ENCODE peak calls at places on chromosomes 1 and 21, in seven cellular contexts. E is effector CD8-positive, alpha-beta T cell; S is T-helper 17 cell; F is non-pigmented ciliary epithelial cell; H is cardiac septum; I is body of pancreas; G is endothelial cell. A is an unnamed sample.

GRCh38 chr1:116569776-116570357 is 959 bp downstream of the CD58 start:
- DNase-seq in E (no peak), S (peak; percentile 39), F (no peak), H (no peak), I (peak; percentile 55), G (no peak), A (no peak)

GRCh38 chr1:110190282-110190929 is 19.7 kb upstream of the KCNC4 start:
- DNase-seq in E (no peak), S (no peak), F (no peak), H (no peak), I (peak; percentile 69), G (no peak), A (no peak)

GRCh38 chr21:14452031-14452778 is 69.3 kb upstream of the HSPA13 start:
- DNase-seq in E (no peak), S (no peak), F (no peak), H (no peak), I (no peak), G (no peak), A (no peak)

GRCh38 chr1:52552236-52552504 is 722 bp downstream of the TUT4 start:
- DNase-seq in E (peak; percentile 58), S (peak; percentile 66), F (peak; percentile 19), H (no peak), I (peak; percentile 57), G (peak; percentile 33), A (no peak)

GRCh38 chr1:182110635-182111034 is 49.1 kb upstream of the ZNF648 start:
- DNase-seq in E (no peak), S (no peak), F (no peak), H (no peak), I (no peak), G (no peak), A (no peak)

GRCh38 chr1:2415337-2415736 is 3.0 kb upstream of the PEX10 start:
- DNase-seq in E (no peak), S (no peak), F (no peak), H (no peak), I (no peak), G (no peak), A (no peak)

GRCh38 chr1:172185206-172185605 is 235.3 kb upstream of the C1orf105 start:
- DNase-seq in E (no peak), S (no peak), F (no peak), H (no peak), I (no peak), G (no peak), A (no peak)

GRCh38 chr1:27575861-27576331 is 28.0 kb downstream of the AHDC1 start:
- DNase-seq in E (no peak), S (no peak), F (no peak), H (peak; percentile 91), I (peak; percentile 88), G (peak; percentile 59), A (no peak)

GRCh38 chr1:191348328-191348727 is 809.9 kb upstream of the RGS18 start:
- DNase-seq in E (no peak), S (no peak), F (no peak), H (no peak), I (no peak), G (no peak), A (no peak)

GRCh38 chr1:185035258-185035657 is 10.1 kb upstream of the RNF2 start:
- DNase-seq in E (no peak), S (no peak), F (no peak), H (no peak), I (no peak), G (no peak), A (no peak)

GRCh38 chr21:27507695-27508094 is 540.8 kb upstream of the ADAMTS5 start:
- DNase-seq in E (no peak), S (no peak), F (no peak), H (no peak), I (no peak), G (no peak), A (no peak)

GRCh38 chr21:45412909-45413581 is 8.1 kb downstream of the COL18A1 start:
- DNase-seq in E (no peak), S (no peak), F (no peak), H (no peak), I (no peak), G (no peak), A (no peak)

GRCh38 chr21:38524168-38525153 is 26.2 kb upstream of the ERG start:
- DNase-seq in E (no peak), S (no peak), F (no peak), H (no peak), I (no peak), G (no peak), A (no peak)

GRCh38 chr1:109814223-109814622 is 50.5 kb upstream of the EPS8L3 start:
- DNase-seq in E (no peak), S (no peak), F (no peak), H (no peak), I (no peak), G (no peak), A (no peak)

GRCh38 chr1:161182214-161182613 is 4.9 kb upstream of the B4GALT3 start:
- DNase-seq in E (no peak), S (no peak), F (no peak), H (no peak), I (no peak), G (no peak), A (no peak)

GRCh38 chr1:185375583-185375982 is 58.5 kb upstream of the IVNS1ABP start:
- DNase-seq in E (no peak), S (no peak), F (no peak), H (peak; percentile 85), I (no peak), G (no peak), A (no peak)

GRCh38 chr1:23597635-23598388 is 38.5 kb upstream of the ID3 start:
- DNase-seq in E (no peak), S (no peak), F (no peak), H (no peak), I (no peak), G (no peak), A (no peak)

GRCh38 chr1:67840449-67840848 is 7.2 kb upstream of the GNG12 start:
- DNase-seq in E (no peak), S (no peak), F (peak; percentile 89), H (no peak), I (no peak), G (no peak), A (peak; percentile 38)

GRCh38 chr1:56255516-56256181 is 323.7 kb downstream of the PLPP3 start:
- DNase-seq in E (no peak), S (no peak), F (no peak), H (no peak), I (peak; percentile 40), G (no peak), A (no peak)

GRCh38 chr1:56532359-56532696 is 47.0 kb downstream of the PLPP3 start:
- DNase-seq in E (no peak), S (no peak), F (no peak), H (no peak), I (no peak), G (no peak), A (no peak)

GRCh38 chr1:63868220-63868897 is 94.5 kb downstream of the ROR1 start:
- DNase-seq in E (no peak), S (no peak), F (no peak), H (no peak), I (no peak), G (no peak), A (no peak)

GRCh38 chr1:100394286-100394685 is 42.0 kb downstream of the CDC14A start:
- DNase-seq in E (no peak), S (no peak), F (no peak), H (no peak), I (no peak), G (no peak), A (no peak)

GRCh38 chr1:29563092-29563491 is 326.8 kb downstream of the PTPRU start:
- DNase-seq in E (no peak), S (no peak), F (no peak), H (no peak), I (no peak), G (no peak), A (no peak)

GRCh38 chr1:221188531-221188930 is 309.3 kb downstream of the HLX start:
- DNase-seq in E (no peak), S (no peak), F (no peak), H (no peak), I (no peak), G (no peak), A (no peak)

GRCh38 chr1:224377676-224378006 is 21.0 kb downstream of the CNIH4 start:
- DNase-seq in E (no peak), S (no peak), F (no peak), H (no peak), I (no peak), G (no peak), A (no peak)

GRCh38 chr1:169682077-169682476 is 29.3 kb downstream of the SELL start:
- DNase-seq in E (no peak), S (no peak), F (no peak), H (no peak), I (no peak), G (no peak), A (no peak)